ENCODE peak calls at places on chromosome 15, in nine cellular contexts. M, F, A, D, Q, N, W, R and U are unnamed samples.

GRCh38 chr15:68302729-68303128 is 25.2 kb downstream of the FEM1B start:
- DNase-seq in M (peak), F (no peak), A (no peak), D (no peak), Q (no peak), N (no peak), W (no peak), R (no peak), U (no peak)

GRCh38 chr15:43207024-43207423 is 13.8 kb downstream of the EPB42 start:
- DNase-seq in M (no peak), F (no peak), A (no peak), D (no peak), Q (no peak), N (no peak), W (no peak), R (no peak), U (no peak)

GRCh38 chr15:42584031-42584765 is 8.8 kb downstream of the STARD9 start:
- DNase-seq in M (no peak), F (peak), A (no peak), D (no peak), Q (no peak), N (no peak), W (no peak), R (no peak), U (no peak)

GRCh38 chr15:44414001-44414400 is 13.4 kb upstream of the CTDSPL2 start:
- DNase-seq in M (no peak), F (no peak), A (no peak), D (no peak), Q (no peak), N (no peak), W (no peak), R (no peak), U (peak)

GRCh38 chr15:47975422-47975821 is 145.4 kb upstream of the SLC24A5 start:
- DNase-seq in M (no peak), F (no peak), A (no peak), D (no peak), Q (no peak), N (no peak), W (no peak), R (no peak), U (no peak)

GRCh38 chr15:31153531-31153930 is 52.0 kb upstream of the TRPM1 start:
- DNase-seq in M (no peak), F (no peak), A (peak), D (no peak), Q (no peak), N (no peak), W (no peak), R (no peak), U (no peak)

GRCh38 chr15:59492389-59493377 is 54.7 kb downstream of the FAM81A start:
- DNase-seq in M (no peak), F (peak), A (peak), D (peak), Q (peak), N (peak), W (peak), R (peak), U (peak)

GRCh38 chr15:41512078-41512394 is 1.6 kb downstream of the LTK start:
- DNase-seq in M (no peak), F (no peak), A (no peak), D (no peak), Q (peak), N (no peak), W (no peak), R (no peak), U (no peak)

GRCh38 chr15:31473384-31474058 is 146.9 kb downstream of the KLF13 start:
- DNase-seq in M (no peak), F (no peak), A (no peak), D (peak), Q (no peak), N (no peak), W (no peak), R (no peak), U (no peak)

GRCh38 chr15:74233864-74234597 is 2.1 kb upstream of the CCDC33 start:
- DNase-seq in M (no peak), F (no peak), A (peak), D (no peak), Q (no peak), N (no peak), W (no peak), R (no peak), U (no peak)

GRCh38 chr15:68199340-68199739 is 5.8 kb downstream of the CALML4 start:
- DNase-seq in M (no peak), F (no peak), A (no peak), D (no peak), Q (no peak), N (no peak), W (no peak), R (no peak), U (no peak)

GRCh38 chr15:88645171-88646087 is 6.6 kb downstream of the ISG20 start:
- DNase-seq in M (no peak), F (no peak), A (no peak), D (no peak), Q (no peak), N (no peak), W (no peak), R (peak), U (no peak)

GRCh38 chr15:59998256-59999063 is 5.7 kb upstream of the FOXB1 start:
- DNase-seq in M (no peak), F (no peak), A (no peak), D (no peak), Q (no peak), N (no peak), W (no peak), R (no peak), U (no peak)

GRCh38 chr15:60530653-60531052 is 51.7 kb upstream of the ICE2 start:
- DNase-seq in M (no peak), F (no peak), A (no peak), D (no peak), Q (no peak), N (no peak), W (no peak), R (no peak), U (no peak)

GRCh38 chr15:85073556-85074194 is 92.0 kb downstream of the PDE8A start:
- DNase-seq in M (no peak), F (peak), A (no peak), D (no peak), Q (no peak), N (no peak), W (no peak), R (no peak), U (peak)

GRCh38 chr15:48682949-48683651 is 37.6 kb upstream of the FBN1 start:
- DNase-seq in M (no peak), F (peak), A (no peak), D (no peak), Q (no peak), N (no peak), W (no peak), R (no peak), U (no peak)

GRCh38 chr15:93196136-93196670 is 107.2 kb upstream of the RGMA start:
- DNase-seq in M (no peak), F (no peak), A (no peak), D (no peak), Q (no peak), N (peak), W (no peak), R (no peak), U (no peak)